ENCODE peak calls at places on chromosomes 13 and 19, in eight cellular contexts. One of them, this sample, is unnamed.

GRCh38 chr13:49810464-49810824 is 18.0 kb upstream of the KPNA3 start:
- DNase-seq in stimulated activated naive CD4-positive, alpha-beta T cell treated with Interleukin-2 at 50 U/mL for 16 hours: no peak
- DNase-seq in AG09319: no peak
- DNase-seq in endothelial cell: no peak
- DNase-seq in MCF 10A: no peak
- DNase-seq in left ventricle myocardium inferior: no peak
- DNase-seq in psoas muscle: no peak
- DNase-seq in T-helper 17 cell: no peak
- DNase-seq in this sample: no peak

GRCh38 chr19:1566392-1567115 is 1.6 kb downstream of the MEX3D start:
- DNase-seq in stimulated activated naive CD4-positive, alpha-beta T cell treated with Interleukin-2 at 50 U/mL for 16 hours: no peak
- DNase-seq in AG09319: peak
- DNase-seq in endothelial cell: peak
- DNase-seq in MCF 10A: peak
- DNase-seq in left ventricle myocardium inferior: peak
- DNase-seq in psoas muscle: peak
- DNase-seq in T-helper 17 cell: no peak
- DNase-seq in this sample: peak

GRCh38 chr19:33376423-33376822 is 2.9 kb downstream of the CEBPG start:
- DNase-seq in stimulated activated naive CD4-positive, alpha-beta T cell treated with Interleukin-2 at 50 U/mL for 16 hours: no peak
- DNase-seq in AG09319: peak
- DNase-seq in endothelial cell: no peak
- DNase-seq in MCF 10A: peak
- DNase-seq in left ventricle myocardium inferior: peak
- DNase-seq in psoas muscle: peak
- DNase-seq in T-helper 17 cell: no peak
- DNase-seq in this sample: peak

GRCh38 chr19:58468216-58468839 is 1.4 kb downstream of the ZNF324 start:
- DNase-seq in stimulated activated naive CD4-positive, alpha-beta T cell treated with Interleukin-2 at 50 U/mL for 16 hours: no peak
- DNase-seq in AG09319: no peak
- DNase-seq in endothelial cell: no peak
- DNase-seq in MCF 10A: no peak
- DNase-seq in left ventricle myocardium inferior: no peak
- DNase-seq in psoas muscle: no peak
- DNase-seq in T-helper 17 cell: no peak
- DNase-seq in this sample: no peak

GRCh38 chr19:55370305-55370988 is at the start of gene IL11:
- DNase-seq in stimulated activated naive CD4-positive, alpha-beta T cell treated with Interleukin-2 at 50 U/mL for 16 hours: no peak
- DNase-seq in AG09319: no peak
- DNase-seq in endothelial cell: no peak
- DNase-seq in MCF 10A: no peak
- DNase-seq in left ventricle myocardium inferior: no peak
- DNase-seq in psoas muscle: no peak
- DNase-seq in T-helper 17 cell: no peak
- DNase-seq in this sample: peak

GRCh38 chr13:46119883-46120614 is 15.2 kb upstream of the CPB2 start:
- DNase-seq in stimulated activated naive CD4-positive, alpha-beta T cell treated with Interleukin-2 at 50 U/mL for 16 hours: no peak
- DNase-seq in AG09319: no peak
- DNase-seq in endothelial cell: no peak
- DNase-seq in MCF 10A: peak
- DNase-seq in left ventricle myocardium inferior: no peak
- DNase-seq in psoas muscle: no peak
- DNase-seq in T-helper 17 cell: no peak
- DNase-seq in this sample: peak

GRCh38 chr19:30153326-30154210 is 211.5 kb downstream of the URI1 start:
- DNase-seq in stimulated activated naive CD4-positive, alpha-beta T cell treated with Interleukin-2 at 50 U/mL for 16 hours: no peak
- DNase-seq in AG09319: no peak
- DNase-seq in endothelial cell: no peak
- DNase-seq in MCF 10A: no peak
- DNase-seq in left ventricle myocardium inferior: no peak
- DNase-seq in psoas muscle: no peak
- DNase-seq in T-helper 17 cell: no peak
- DNase-seq in this sample: no peak

GRCh38 chr19:33197591-33198000 is 3.5 kb downstream of the LRP3 start:
- DNase-seq in stimulated activated naive CD4-positive, alpha-beta T cell treated with Interleukin-2 at 50 U/mL for 16 hours: no peak
- DNase-seq in AG09319: no peak
- DNase-seq in endothelial cell: no peak
- DNase-seq in MCF 10A: no peak
- DNase-seq in left ventricle myocardium inferior: no peak
- DNase-seq in psoas muscle: no peak
- DNase-seq in T-helper 17 cell: no peak
- DNase-seq in this sample: no peak

GRCh38 chr19:34336781-34337271 is 28.2 kb upstream of the GPI start:
- DNase-seq in stimulated activated naive CD4-positive, alpha-beta T cell treated with Interleukin-2 at 50 U/mL for 16 hours: peak
- DNase-seq in AG09319: no peak
- DNase-seq in endothelial cell: peak
- DNase-seq in MCF 10A: peak
- DNase-seq in left ventricle myocardium inferior: no peak
- DNase-seq in psoas muscle: no peak
- DNase-seq in T-helper 17 cell: peak
- DNase-seq in this sample: peak

GRCh38 chr19:46393456-46394397 is 19.6 kb downstream of the CCDC8 start:
- DNase-seq in stimulated activated naive CD4-positive, alpha-beta T cell treated with Interleukin-2 at 50 U/mL for 16 hours: no peak
- DNase-seq in AG09319: no peak
- DNase-seq in endothelial cell: no peak
- DNase-seq in MCF 10A: no peak
- DNase-seq in left ventricle myocardium inferior: no peak
- DNase-seq in psoas muscle: no peak
- DNase-seq in T-helper 17 cell: no peak
- DNase-seq in this sample: no peak

This sample was measured in RWPE1.